ENCODE peak calls at places on chromosome 9, in ten cellular contexts. T is transverse colon, W is pancreas, Z is astrocyte, K is body of pancreas, A is tibial artery, L is cardiac fibroblast, O is gastrocnemius medialis, S is astrocyte of the cerebellum, R is fibroblast of mammary gland. D is an unnamed sample.

GRCh38 chr9:130867556-130867955 is 29.1 kb downstream of the QRFP start:
- DNase-seq in A (no peak), S (no peak), L (no peak), O (no peak), Z (no peak), R (no peak), K (no peak), T (no peak), W (no peak), D (no peak)

GRCh38 chr9:121751686-121752445 is 100.4 kb downstream of the DAB2IP start:
- DNase-seq in S (no peak), L (no peak), O (no peak), T (no peak), R (no peak), W (no peak), A (peak; percentile 81), K (no peak), Z (no peak), D (peak; percentile 43)

GRCh38 chr9:133519693-133520092 is 5.1 kb downstream of the MYMK start:
- DNase-seq in A (no peak), L (peak; percentile 24), W (no peak), O (no peak), S (no peak), K (no peak), T (no peak), Z (no peak), R (no peak), D (no peak)

GRCh38 chr9:98854206-98854756 is 46.8 kb downstream of the GALNT12 start:
- DNase-seq in O (no peak), Z (peak; percentile 73), T (no peak), R (peak; percentile 97), A (no peak), S (no peak), L (no peak), K (no peak), W (no peak), D (peak; percentile 96)

GRCh38 chr9:34513567-34514214 is 9.1 kb downstream of the ENHO start:
- DNase-seq in Z (no peak), S (no peak), O (no peak), K (peak; percentile 21), A (peak; percentile 54), T (no peak), R (peak; percentile 40), W (no peak), L (peak; percentile 19), D (no peak)

GRCh38 chr9:116409659-116410058 is 256.1 kb downstream of the PAPPA start:
- DNase-seq in W (no peak), S (no peak), A (no peak), L (no peak), Z (no peak), O (no peak), K (no peak), R (no peak), T (no peak), D (no peak)

GRCh38 chr9:126411225-126411947 is 84.8 kb downstream of the MVB12B start:
- DNase-seq in L (no peak), S (peak; percentile 87), K (no peak), T (no peak), O (no peak), Z (peak; percentile 57), R (no peak), W (no peak), A (no peak), D (peak; percentile 55)

GRCh38 chr9:5008206-5008605 is 23.1 kb downstream of the JAK2 start:
- DNase-seq in S (no peak), L (peak; percentile 31), W (no peak), K (no peak), A (no peak), R (peak; percentile 10), T (no peak), Z (peak; percentile 20), O (no peak), D (peak; percentile 12)

GRCh38 chr9:38263534-38263933 is 129.0 kb upstream of the ALDH1B1 start:
- DNase-seq in R (peak; percentile 38), K (no peak), T (no peak), S (peak; percentile 16), O (no peak), Z (peak; percentile 16), L (peak; percentile 58), A (no peak), W (no peak), D (peak; percentile 34)

DNA sequence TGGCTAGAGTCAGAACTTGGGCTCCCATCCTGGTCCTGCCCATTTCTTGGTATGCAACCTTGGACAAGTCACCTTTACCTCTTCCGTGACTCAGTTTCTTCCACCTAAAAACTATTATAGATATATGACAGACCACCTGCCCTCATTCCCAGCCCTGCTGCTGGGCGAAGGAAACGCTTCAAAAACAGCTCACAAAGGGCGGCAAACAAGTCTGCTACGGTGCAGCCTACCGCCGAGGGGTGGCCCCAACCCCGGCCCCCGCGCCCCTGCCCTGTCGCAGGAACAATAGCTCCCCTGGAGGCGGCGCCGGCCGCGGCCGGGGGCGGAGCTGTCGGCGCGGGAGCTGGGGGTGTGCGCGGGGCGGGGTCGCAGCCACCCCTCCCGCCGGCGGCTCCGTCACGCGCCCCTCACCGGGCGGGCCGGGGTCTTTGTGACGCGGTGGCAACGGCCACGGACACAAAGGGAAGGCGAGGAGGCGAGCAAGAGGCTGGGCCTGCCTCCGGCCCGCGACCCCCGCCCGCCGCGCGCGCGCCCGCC is at the start of gene TMEFF1:
- DNase-seq in A (no peak), W (peak; percentile 78), T (peak; percentile 27), K (peak; percentile 61), Z (peak; percentile 9), L (no peak), S (no peak), O (peak; percentile 5), R (no peak), D (peak; percentile 19)
- TF ChIP-seq CTCF in A (no peak), W (no peak), T (no peak), K (no peak), Z (no peak), L (no peak), S (no peak), O (no peak), R (no peak), D (no peak)

GRCh38 chr9:75376855-75377254 is 288.5 kb downstream of the OSTF1 start:
- DNase-seq in K (no peak), T (no peak), Z (no peak), R (no peak), S (no peak), O (no peak), L (no peak), W (no peak), A (no peak), D (no peak)
- H3K4me3 ChIP-seq in K (no peak overlapping the region), T (no peak overlapping the region), Z (no peak overlapping the region), R (no peak overlapping the region), S (no peak overlapping the region), O (no peak overlapping the region), L (no peak overlapping the region), W (no peak overlapping the region), A (no peak overlapping the region), D (no peak overlapping the region)

DNA sequence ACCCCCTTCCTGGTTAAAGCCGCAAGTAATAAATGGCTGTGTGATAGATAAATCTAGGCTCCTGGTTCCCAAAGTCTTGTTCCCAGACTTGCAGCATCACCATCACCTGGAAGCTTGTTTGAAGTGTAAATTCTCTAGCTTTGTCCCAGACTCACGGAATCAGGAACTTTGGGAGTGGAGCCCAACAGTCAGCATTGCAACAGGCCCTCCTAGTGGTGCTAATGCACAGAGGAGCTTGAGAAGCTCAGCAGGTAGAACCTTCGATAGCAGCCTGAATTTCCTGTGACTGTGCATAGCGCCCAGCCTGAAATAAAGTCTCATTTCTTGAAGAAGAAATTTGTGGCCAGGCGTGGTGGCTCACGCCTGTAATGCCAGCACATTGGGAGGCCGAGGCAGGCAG is 30.3 kb upstream of the MELK start:
- DNase-seq in T (no peak), O (no peak), K (no peak), L (no peak), S (no peak), A (no peak), Z (no peak), R (no peak), W (no peak), D (no peak)
- TF ChIP-seq CTCF in T (no peak), O (no peak), K (no peak), L (no peak), S (no peak), A (no peak), Z (no peak), R (no peak), W (no peak), D (no peak)

GRCh38 chr9:127854169-127854833 is at the start of gene ENG:
- DNase-seq in L (peak; percentile 60), Z (no peak), S (no peak), T (peak; percentile 58), K (peak; percentile 53), A (peak; percentile 87), O (peak; percentile 43), W (no peak), R (peak; percentile 48), D (peak; percentile 71)
- H3K4me3 ChIP-seq in L (peak within 1 kb of the TSS; percentile 85), Z (peak within 1 kb of the TSS; percentile 72), S (peak within 1 kb of the TSS; percentile 44), T (peak within 1 kb of the TSS; percentile 47), K (peak within 1 kb of the TSS; percentile 8), A (peak within 1 kb of the TSS; percentile 71), O (peak within 1 kb of the TSS; percentile 64), W (peak within 1 kb of the TSS; percentile 29), R (peak within 1 kb of the TSS; percentile 78), D (peak within 1 kb of the TSS; percentile 82)

DNA sequence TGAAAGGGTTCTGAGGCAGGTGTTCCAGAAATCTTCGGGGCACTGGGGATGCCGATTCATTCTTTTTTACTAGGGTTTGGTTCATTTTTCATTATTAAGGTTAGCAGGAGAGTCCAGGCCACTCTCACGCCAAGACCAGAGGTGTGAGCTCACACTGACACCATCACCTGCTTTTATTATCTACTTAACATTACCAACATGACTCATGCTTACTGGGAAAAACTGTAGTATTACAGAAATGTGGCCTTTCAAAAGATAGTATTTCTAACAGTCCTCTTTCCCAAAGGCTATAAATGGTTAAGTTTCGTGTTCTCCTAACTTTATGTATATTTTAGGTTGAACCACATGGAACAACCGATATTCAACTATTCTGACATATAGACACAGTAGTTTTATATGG is 222.1 kb downstream of the ROR2 start:
- DNase-seq in Z (no peak), O (no peak), S (no peak), T (no peak), R (no peak), W (no peak), A (no peak), L (no peak), K (no peak), D (no peak)
- TF ChIP-seq CTCF in Z (no peak), O (no peak), S (no peak), T (no peak), R (no peak), W (no peak), A (no peak), L (no peak), K (no peak), D (no peak)

GRCh38 chr9:72951520-72952393 is 1.1 kb downstream of the ALDH1A1 start:
- DNase-seq in W (no peak), L (no peak), O (no peak), Z (no peak), K (no peak), T (no peak), S (no peak), A (no peak), R (no peak), D (no peak)
- H3K4me3 ChIP-seq in W (peak overlapping the region; percentile 44), L (no peak overlapping the region), O (peak overlapping the region; percentile 39), Z (no peak overlapping the region), K (peak overlapping the region; percentile 48), T (peak overlapping the region; percentile 35), S (no peak overlapping the region), A (peak overlapping the region; percentile 41), R (no peak overlapping the region), D (no peak overlapping the region)

GRCh38 chr9:135726138-135726853 is 24.3 kb downstream of the KCNT1 start:
- DNase-seq in R (no peak), Z (no peak), W (no peak), S (no peak), A (no peak), O (no peak), T (no peak), L (no peak), K (no peak), D (no peak)
- TF ChIP-seq CTCF in R (no peak), Z (no peak), W (no peak), S (no peak), A (no peak), O (no peak), T (no peak), L (no peak), K (no peak), D (no peak)